ENCODE peak calls at places on chromosomes 4 and X, in four cellular contexts. One of them, this sample, is unnamed. For H3K4me1, the result is how much of the 10 kb centered on the place peaks cover.

GRCh38 chr4:140099993-140100392 is 54.0 kb downstream of the MAML3 start:
- DNase-seq in psoas muscle: peak
- DNase-seq in foreskin keratinocyte: no peak
- DNase-seq in lung: no peak
- DNase-seq in this sample: no peak

GRCh38 chr4:86661006-86661405 is 66.9 kb downstream of the PTPN13 start:
- DNase-seq in psoas muscle: no peak
- DNase-seq in lung: no peak
- DNase-seq in foreskin keratinocyte: no peak
- DNase-seq in this sample: no peak

GRCh38 chrX:15877380-15877779 is 22.8 kb upstream of the AP1S2 start:
- DNase-seq in lung: no peak
- DNase-seq in foreskin keratinocyte: no peak
- DNase-seq in psoas muscle: peak
- DNase-seq in this sample: no peak

GRCh38 chr4:45100936-45101818 is 374.8 kb upstream of the GNPDA2 start:
- DNase-seq in psoas muscle: no peak
- DNase-seq in foreskin keratinocyte: no peak
- DNase-seq in lung: no peak
- DNase-seq in this sample: no peak

GRCh38 chr4:15893967-15894366 is 44.6 kb downstream of the FGFBP1 start:
- DNase-seq in lung: peak
- DNase-seq in psoas muscle: no peak
- DNase-seq in foreskin keratinocyte: peak
- DNase-seq in this sample: peak

GRCh38 chr4:952881-953573 is 20.3 kb downstream of the DGKQ start:
- DNase-seq in foreskin keratinocyte: no peak
- DNase-seq in psoas muscle: no peak
- DNase-seq in lung: no peak
- DNase-seq in this sample: no peak

GRCh38 chrX:115533485-115533884 is 27.5 kb upstream of the PLS3 start:
- DNase-seq in lung: no peak
- DNase-seq in psoas muscle: no peak
- DNase-seq in foreskin keratinocyte: no peak
- DNase-seq in this sample: no peak

GRCh38 chrX:120120223-120120622 is 4.5 kb upstream of the RHOXF1 start:
- DNase-seq in psoas muscle: no peak
- DNase-seq in lung: peak
- DNase-seq in foreskin keratinocyte: no peak
- DNase-seq in this sample: no peak

GRCh38 chrX:23662187-23662586 is 5.1 kb upstream of the PRDX4 start:
- DNase-seq in foreskin keratinocyte: no peak
- DNase-seq in lung: no peak
- DNase-seq in psoas muscle: no peak
- DNase-seq in this sample: no peak

GRCh38 chr4:73600917-73601316 is 19.3 kb downstream of the RASSF6 start:
- DNase-seq in lung: no peak
- DNase-seq in foreskin keratinocyte: no peak
- DNase-seq in psoas muscle: no peak
- DNase-seq in this sample: no peak

GRCh38 chr4:73599182-73599581 is 21.1 kb downstream of the RASSF6 start:
- DNase-seq in psoas muscle: no peak
- DNase-seq in lung: no peak
- DNase-seq in foreskin keratinocyte: peak
- DNase-seq in this sample: no peak

GRCh38 chr4:73603854-73604584 is 16.2 kb downstream of the RASSF6 start:
- DNase-seq in psoas muscle: no peak
- DNase-seq in lung: no peak
- DNase-seq in foreskin keratinocyte: no peak
- DNase-seq in this sample: no peak

GRCh38 chr4:73606465-73606974 is 13.7 kb downstream of the RASSF6 start:
- DNase-seq in lung: no peak
- DNase-seq in psoas muscle: no peak
- DNase-seq in foreskin keratinocyte: no peak
- DNase-seq in this sample: no peak

DNA sequence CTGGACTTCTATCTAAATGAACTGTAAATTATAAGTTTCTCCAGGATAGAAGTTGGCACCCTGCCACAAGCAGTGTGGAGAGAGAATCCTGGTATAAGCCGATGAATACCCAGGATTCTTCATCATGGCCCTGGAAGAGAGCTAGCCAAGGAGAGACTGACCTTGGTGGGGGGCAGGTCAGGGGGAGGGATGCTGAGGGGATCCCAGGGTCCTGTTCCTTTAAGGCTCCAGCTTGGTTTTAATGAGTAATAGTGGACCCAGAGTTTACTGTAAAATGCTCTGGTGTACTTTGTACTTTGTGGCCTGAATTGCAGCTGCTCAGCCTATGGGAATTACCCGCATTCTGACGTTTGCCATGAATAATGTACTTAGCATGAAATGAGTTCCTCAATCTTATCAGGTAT is 16.9 kb downstream of the RASSF6 start:
- DNase-seq in psoas muscle: no peak
- DNase-seq in lung: no peak
- DNase-seq in foreskin keratinocyte: no peak
- DNase-seq in this sample: no peak
- H3K4me1 ChIP-seq in psoas muscle: under half
- H3K4me1 ChIP-seq in lung: under half
- H3K4me1 ChIP-seq in foreskin keratinocyte: under half
- H3K4me1 ChIP-seq in this sample: under half

DNA sequence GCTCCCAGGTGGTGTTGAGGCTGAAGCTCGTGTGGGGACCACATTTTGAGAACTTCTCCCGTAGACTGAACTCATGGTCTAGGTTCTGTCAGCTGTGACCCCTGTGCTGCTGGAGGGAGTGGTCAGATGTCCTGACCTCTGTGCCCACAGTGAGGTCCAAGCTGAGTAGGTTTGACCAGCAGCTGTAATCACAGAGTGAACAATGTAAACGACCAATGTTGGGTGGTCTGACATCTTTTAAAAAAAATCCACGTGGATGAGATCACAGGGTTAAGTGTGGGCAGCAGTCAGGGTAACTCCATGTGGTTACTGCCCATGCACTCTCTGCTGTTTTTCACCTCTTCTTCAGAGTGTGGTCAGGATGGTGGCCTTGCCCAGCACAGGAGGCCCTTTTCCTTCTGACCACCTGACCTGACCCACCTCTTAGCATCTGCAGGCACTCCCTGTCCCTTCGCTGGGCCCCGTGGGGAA is 119.9 kb downstream of the PTTG2 start:
- DNase-seq in psoas muscle: no peak
- DNase-seq in foreskin keratinocyte: no peak
- DNase-seq in lung: no peak
- DNase-seq in this sample: no peak
- H3K4me1 ChIP-seq in psoas muscle: under half
- H3K4me1 ChIP-seq in foreskin keratinocyte: under half
- H3K4me1 ChIP-seq in lung: under half
- H3K4me1 ChIP-seq in this sample: half or more

GRCh38 chr4:84957509-84958420 is 8.7 kb downstream of the WDFY3 start:
- DNase-seq in lung: no peak
- DNase-seq in psoas muscle: no peak
- DNase-seq in foreskin keratinocyte: no peak
- DNase-seq in this sample: no peak

GRCh38 chr4:84964995-84965557 is 1.4 kb downstream of the WDFY3 start:
- DNase-seq in foreskin keratinocyte: peak
- DNase-seq in lung: no peak
- DNase-seq in psoas muscle: no peak
- DNase-seq in this sample: no peak

GRCh38 chr4:84958434-84958833 is 8.1 kb downstream of the WDFY3 start:
- DNase-seq in foreskin keratinocyte: no peak
- DNase-seq in lung: no peak
- DNase-seq in psoas muscle: no peak
- DNase-seq in this sample: no peak

GRCh38 chr4:84965558-84966381 is 720 bp downstream of the WDFY3 start:
- DNase-seq in foreskin keratinocyte: peak
- DNase-seq in lung: peak
- DNase-seq in psoas muscle: peak
- DNase-seq in this sample: peak

GRCh38 chr4:84962102-84962501 is 4.4 kb downstream of the WDFY3 start:
- DNase-seq in lung: no peak
- DNase-seq in psoas muscle: no peak
- DNase-seq in foreskin keratinocyte: no peak
- DNase-seq in this sample: no peak
- H3K4me1 ChIP-seq in lung: under half
- H3K4me1 ChIP-seq in psoas muscle: under half
- H3K4me1 ChIP-seq in foreskin keratinocyte: under half
- H3K4me1 ChIP-seq in this sample: under half

GRCh38 chr4:113145519-113146291 is 96.3 kb downstream of the ANK2 start:
- DNase-seq in foreskin keratinocyte: no peak
- DNase-seq in lung: no peak
- DNase-seq in psoas muscle: no peak
- DNase-seq in this sample: no peak
- H3K4me1 ChIP-seq in foreskin keratinocyte: under half
- H3K4me1 ChIP-seq in lung: under half
- H3K4me1 ChIP-seq in psoas muscle: under half
- H3K4me1 ChIP-seq in this sample: under half

This sample was measured in PC-9.